ENCODE peak calls at places on chromosomes 6 and 20, in nine cellular contexts. N is HCT116; Z is heart right ventricle; B is aorta; A is IMR-90; O is fibroblast of pulmonary artery; V is uterus; P is CD8-positive, alpha-beta memory T cell; D is astrocyte of the spinal cord. C is an unnamed sample.
A peak's percentile ranks its signal among the peaks of the same experiment; 100 is the strongest.

GRCh38 chr6:105485456-105485855 is 82.6 kb upstream of the PREP start:
- DNase-seq in N (no peak), Z (no peak), B (no peak), A (no peak), O (no peak), V (no peak), P (no peak), D (no peak), C (no peak)

GRCh38 chr6:7727951-7728854 is 2.3 kb downstream of the BMP6 start:
- DNase-seq in N (no peak), Z (no peak), B (peak; percentile 48), A (no peak), O (peak; percentile 56), V (no peak), P (no peak), D (no peak), C (peak; percentile 78)

GRCh38 chr6:22108199-22108598 is 188.6 kb downstream of the PRL start:
- DNase-seq in N (no peak), Z (peak; percentile 11), B (no peak), A (no peak), O (peak; percentile 6), V (no peak), P (no peak), D (peak; percentile 38), C (no peak)

GRCh38 chr6:161048636-161049035 is 57.1 kb downstream of the MAP3K4 start:
- DNase-seq in N (no peak), Z (no peak), B (no peak), A (peak; percentile 70), O (peak; percentile 41), V (no peak), P (no peak), D (peak; percentile 83), C (no peak)

GRCh38 chr20:19691125-19691524 is 66.9 kb upstream of the RIN2 start:
- DNase-seq in N (no peak), Z (no peak), B (no peak), A (no peak), O (no peak), V (no peak), P (no peak), D (no peak), C (no peak)

GRCh38 chr6:34872332-34872731 is 15.5 kb downstream of the TAF11 start:
- DNase-seq in N (no peak), Z (no peak), B (no peak), A (no peak), O (no peak), V (no peak), P (no peak), D (no peak), C (no peak)

GRCh38 chr6:108616544-108616943 is 55.8 kb downstream of the FOXO3 start:
- DNase-seq in N (no peak), Z (no peak), B (no peak), A (peak; percentile 31), O (peak; percentile 57), V (no peak), P (no peak), D (no peak), C (no peak)

GRCh38 chr20:42432931-42433330 is 756.8 kb downstream of the PTPRT start:
- DNase-seq in N (no peak), Z (peak; percentile 39), B (no peak), A (no peak), O (no peak), V (no peak), P (no peak), D (no peak), C (no peak)

GRCh38 chr6:40896696-40897095 is 142.3 kb downstream of the UNC5CL start:
- DNase-seq in N (no peak), Z (no peak), B (no peak), A (no peak), O (no peak), V (no peak), P (no peak), D (no peak), C (no peak)

DNA sequence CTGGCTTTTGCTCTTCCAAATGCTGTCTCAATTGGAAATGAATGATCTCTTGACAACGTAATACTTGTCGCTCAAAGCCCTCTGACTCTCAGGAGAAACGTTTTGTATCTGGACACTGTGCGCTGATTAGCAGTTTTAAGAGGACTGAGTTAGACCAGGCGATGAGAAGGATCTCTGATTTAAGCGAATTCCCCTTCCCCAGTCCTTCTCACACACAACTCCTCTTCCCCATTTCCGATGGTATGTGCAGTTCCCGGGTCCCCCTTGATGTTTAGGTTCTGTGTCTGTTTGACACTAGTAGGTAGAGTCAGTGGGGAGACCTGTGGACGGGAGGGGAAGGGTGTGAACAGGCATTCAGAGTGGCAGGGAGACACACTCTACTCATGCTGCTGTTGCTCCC is 2.5 kb downstream of the ZDHHC14 start:
- DNase-seq in N (no peak), Z (no peak), B (no peak), A (no peak), O (no peak), V (no peak), P (no peak), D (no peak), C (no peak)
- H3K4me3 ChIP-seq in N (no peak overlapping the region), Z (peak overlapping the region; percentile 74), B (no peak overlapping the region), A (no peak overlapping the region), O (no peak overlapping the region), V (peak overlapping the region; percentile 20), P (no peak overlapping the region), D (no peak overlapping the region), C (no peak overlapping the region)

GRCh38 chr6:139323511-139324445 is 32.0 kb upstream of the TXLNB start:
- DNase-seq in N (no peak), Z (peak; percentile 87), B (peak; percentile 88), A (peak; percentile 75), O (peak; percentile 90), V (peak; percentile 67), P (peak; percentile 90), D (peak; percentile 71), C (peak; percentile 89)
- H3K4me3 ChIP-seq in N (no peak overlapping the region), Z (peak overlapping the region; percentile 34), B (no peak overlapping the region), A (no peak overlapping the region), O (no peak overlapping the region), V (no peak overlapping the region), P (peak overlapping the region; percentile 86), D (peak overlapping the region; percentile 2), C (peak overlapping the region; percentile 29)

GRCh38 chr6:144921206-144921975 is 636.3 kb downstream of the UTRN start:
- DNase-seq in N (no peak), Z (no peak), B (no peak), A (no peak), O (no peak), V (no peak), P (no peak), D (no peak), C (no peak)
- H3K4me3 ChIP-seq in N (peak overlapping the region; percentile 46), Z (no peak overlapping the region), B (no peak overlapping the region), A (no peak overlapping the region), O (no peak overlapping the region), V (no peak overlapping the region), P (no peak overlapping the region), D (no peak overlapping the region), C (no peak overlapping the region)

DNA sequence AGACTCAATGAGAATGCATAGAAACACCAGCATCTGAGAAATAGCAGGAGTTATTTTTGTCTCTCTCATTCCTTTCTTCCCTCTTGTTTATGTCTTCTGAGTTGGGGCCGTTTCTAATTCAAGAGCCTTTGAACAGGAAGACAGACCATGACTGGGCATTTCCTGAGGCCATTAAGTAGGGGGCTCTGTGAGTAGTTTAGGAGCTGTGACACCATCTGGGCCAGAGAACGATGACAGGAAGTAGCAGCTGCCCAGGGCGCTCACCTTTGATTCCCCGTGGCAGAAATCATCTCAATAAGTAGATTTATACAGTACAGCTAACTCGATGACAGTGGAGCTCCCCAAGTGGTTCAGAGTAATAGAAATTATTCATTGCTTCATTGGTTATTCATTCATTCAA is 298.4 kb upstream of the PLN start:
- DNase-seq in N (no peak), Z (no peak), B (no peak), A (no peak), O (no peak), V (no peak), P (no peak), D (no peak), C (no peak)
- H3K4me3 ChIP-seq in N (no peak overlapping the region), Z (no peak overlapping the region), B (no peak overlapping the region), A (no peak overlapping the region), O (no peak overlapping the region), V (no peak overlapping the region), P (no peak overlapping the region), D (no peak overlapping the region), C (no peak overlapping the region)

GRCh38 chr6:163414367-163415175 is at the start of gene QKI:
- DNase-seq in N (no peak), Z (peak; percentile 89), B (peak; percentile 92), A (peak; percentile 67), O (peak; percentile 74), V (peak; percentile 82), P (peak; percentile 89), D (peak; percentile 77), C (peak; percentile 96)

GRCh38 chr6:163414117-163414366 is 476 bp upstream of the QKI start:
- DNase-seq in N (no peak), Z (no peak), B (no peak), A (no peak), O (peak; percentile 95), V (no peak), P (no peak), D (no peak), C (peak; percentile 93)

GRCh38 chr6:163413054-163413344 is 1.5 kb upstream of the QKI start:
- DNase-seq in N (no peak), Z (no peak), B (no peak), A (no peak), O (no peak), V (no peak), P (no peak), D (no peak), C (no peak)

GRCh38 chr6:163413345-163414116 is 987 bp upstream of the QKI start:
- DNase-seq in N (peak; percentile 29), Z (peak; percentile 90), B (peak; percentile 92), A (peak; percentile 90), O (peak; percentile 83), V (peak; percentile 86), P (peak; percentile 94), D (peak; percentile 92), C (peak; percentile 97)

DNA sequence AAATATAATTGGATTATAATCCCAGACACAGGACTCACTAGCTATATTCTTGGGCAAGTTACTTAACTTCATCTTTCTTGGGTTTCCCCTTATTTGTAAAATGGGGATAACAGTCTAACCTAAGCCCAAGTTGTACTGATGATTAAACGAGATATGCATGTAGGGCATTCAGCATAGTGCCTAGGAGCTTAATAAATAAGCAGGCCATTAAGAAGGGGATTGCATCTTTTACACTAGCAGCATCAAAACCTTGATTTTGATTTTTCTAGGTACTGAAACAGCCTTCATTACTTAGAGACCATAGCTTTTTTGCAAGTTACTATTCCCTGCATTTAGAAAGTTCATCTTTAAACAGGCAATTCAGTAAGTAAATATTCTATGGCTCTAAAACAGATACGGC is 2.2 kb upstream of the QKI start:
- DNase-seq in N (no peak), Z (no peak), B (no peak), A (no peak), O (no peak), V (no peak), P (no peak), D (no peak), C (no peak)
- H3K4me3 ChIP-seq in N (no peak overlapping the region), Z (peak overlapping the region; percentile 83), B (peak overlapping the region; percentile 87), A (peak overlapping the region; percentile 100), O (peak overlapping the region; percentile 67), V (peak overlapping the region; percentile 44), P (peak overlapping the region; percentile 84), D (peak overlapping the region; percentile 66), C (peak overlapping the region; percentile 53)

GRCh38 chr6:158815379-158815724 is 3.8 kb downstream of the EZR start:
- DNase-seq in N (no peak), Z (no peak), B (no peak), A (no peak), O (no peak), V (peak; percentile 10), P (no peak), D (no peak), C (no peak)
- H3K4me3 ChIP-seq in N (peak overlapping the region; percentile 77), Z (peak overlapping the region; percentile 86), B (no peak overlapping the region), A (no peak overlapping the region), O (no peak overlapping the region), V (no peak overlapping the region), P (peak overlapping the region; percentile 94), D (peak overlapping the region; percentile 72), C (peak overlapping the region; percentile 84)

C was measured in spleen.